ENCODE peak calls at places on chromosomes 13 and 19, in ten cellular contexts. X is IMR-90; B is A549; C is heart right ventricle; A is left lung; D is neural progenitor cell; V is testis; K is CD8-positive, alpha-beta T cell; M is endodermal cell; F is esophagus squamous epithelium. P is an unnamed sample.

GRCh38 chr19:10802479-10802878 is 33.5 kb downstream of the TMED1 start:
- DNase-seq in V (no peak), B (no peak), F (no peak), A (no peak), M (no peak), C (no peak), X (no peak), K (no peak), D (no peak), P (no peak)

GRCh38 chr13:58992478-58993042 is 1171.2 kb downstream of the DIAPH3 start:
- DNase-seq in V (no peak), M (no peak), D (no peak), B (no peak), K (no peak), X (no peak), F (no peak), C (no peak), A (no peak), P (no peak)

GRCh38 chr13:103815619-103816018 is 749.4 kb upstream of the SLC10A2 start:
- DNase-seq in K (no peak), B (no peak), A (no peak), D (no peak), C (no peak), F (no peak), M (no peak), X (no peak), V (no peak), P (no peak)

GRCh38 chr13:23995283-23996073 is 98.2 kb upstream of the C1QTNF9B start:
- DNase-seq in M (no peak), F (no peak), A (no peak), V (no peak), B (no peak), K (no peak), C (peak; percentile 51), X (no peak), D (no peak), P (no peak)

GRCh38 chr13:61024046-61024445 is 391.6 kb downstream of the PCDH20 start:
- DNase-seq in M (no peak), D (no peak), F (no peak), B (no peak), V (no peak), X (no peak), K (no peak), C (no peak), A (no peak), P (no peak)

GRCh38 chr13:80157261-80157942 is 183.5 kb downstream of the SPRY2 start:
- DNase-seq in C (no peak), V (no peak), K (no peak), X (peak; percentile 35), F (no peak), M (no peak), D (no peak), B (no peak), A (no peak), P (no peak)

GRCh38 chr13:97275265-97275664 is 53.1 kb downstream of the MBNL2 start:
- DNase-seq in B (no peak), A (no peak), X (peak; percentile 92), M (no peak), F (no peak), K (no peak), V (no peak), D (no peak), C (peak; percentile 51), P (no peak)

GRCh38 chr13:27419333-27419732 is 5.1 kb upstream of the GTF3A start:
- DNase-seq in A (no peak), M (no peak), F (no peak), X (peak; percentile 23), C (no peak), K (no peak), D (no peak), B (no peak), V (no peak), P (no peak)

GRCh38 chr19:40623403-40624239 is 22.5 kb downstream of the LTBP4 start:
- DNase-seq in X (peak; percentile 18), K (no peak), B (peak; percentile 90), D (peak; percentile 96), M (peak; percentile 99), F (no peak), V (peak; percentile 72), C (no peak), A (peak; percentile 80), P (no peak)

GRCh38 chr13:46150134-46150693 is 31.8 kb downstream of the LCP1 start:
- DNase-seq in D (no peak), F (no peak), B (no peak), M (no peak), C (no peak), A (no peak), K (no peak), V (no peak), X (no peak), P (no peak)

GRCh38 chr13:46143239-46143701 is 38.4 kb upstream of the CPB2 start:
- DNase-seq in F (no peak), M (no peak), C (no peak), X (no peak), D (no peak), A (no peak), B (no peak), K (no peak), V (no peak), P (no peak)

GRCh38 chr13:46149272-46150133 is 32.5 kb downstream of the LCP1 start:
- DNase-seq in B (no peak), V (no peak), C (no peak), D (no peak), M (no peak), K (no peak), F (no peak), A (no peak), X (peak; percentile 12), P (no peak)

GRCh38 chr13:46145950-46146349 is 36.0 kb downstream of the LCP1 start:
- DNase-seq in A (no peak), B (no peak), V (no peak), M (no peak), F (no peak), D (no peak), C (no peak), X (no peak), K (no peak), P (no peak)

GRCh38 chr13:46146898-46147297 is 35.1 kb downstream of the LCP1 start:
- DNase-seq in C (no peak), X (no peak), M (peak; percentile 76), K (no peak), D (peak; percentile 41), V (peak; percentile 21), F (no peak), A (no peak), B (no peak), P (no peak)
- TF ChIP-seq CTCF in C (no peak), X (no peak), M (peak; percentile 76), K (no peak), D (peak; percentile 46), V (no peak), F (no peak), A (no peak), B (peak; percentile 27), P (no peak)

GRCh38 chr13:37869756-37870488 is at the start of gene TRPC4:
- DNase-seq in C (peak; percentile 25), F (no peak), X (peak; percentile 59), V (peak; percentile 29), A (peak; percentile 60), B (peak; percentile 1), D (peak; percentile 86), K (no peak), M (peak; percentile 92), P (peak; percentile 30)

GRCh38 chr13:37870489-37870845 is 895 bp upstream of the TRPC4 start:
- DNase-seq in V (no peak), C (no peak), M (no peak), A (peak; percentile 20), D (no peak), X (no peak), B (no peak), F (no peak), K (no peak), P (no peak)

GRCh38 chr13:37870895-37871550 is 1.5 kb upstream of the TRPC4 start:
- DNase-seq in F (no peak), D (peak; percentile 61), A (peak; percentile 6), X (peak; percentile 79), M (peak; percentile 77), C (no peak), K (no peak), V (no peak), B (no peak), P (no peak)

GRCh38 chr13:37868691-37869505 is 674 bp downstream of the TRPC4 start:
- DNase-seq in M (peak; percentile 76), C (no peak), B (no peak), K (no peak), V (no peak), D (peak; percentile 71), A (no peak), X (peak; percentile 50), F (no peak), P (no peak)

DNA sequence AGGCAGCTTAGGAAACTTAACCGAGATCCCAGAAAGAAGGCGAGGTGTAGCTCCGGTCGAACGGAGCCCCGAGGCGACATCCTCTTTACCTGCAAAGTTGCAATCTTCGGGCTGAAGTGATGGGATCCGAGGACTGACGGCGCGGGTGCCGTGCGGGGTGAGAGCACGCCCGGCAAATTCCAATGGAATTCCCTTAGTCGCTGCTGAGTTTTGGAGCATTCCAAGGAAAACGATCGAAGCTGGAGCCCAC is 141 bp downstream of the TRPC4 start:
- DNase-seq in B (no peak), V (no peak), C (no peak), M (peak; percentile 78), A (no peak), F (no peak), D (no peak), X (no peak), K (no peak), P (no peak)
- H3K4me3 ChIP-seq in B (peak overlapping the region; percentile 33), V (peak overlapping the region; percentile 24), C (peak overlapping the region; percentile 37), M (peak overlapping the region; percentile 95), A (peak overlapping the region; percentile 29), F (peak overlapping the region; percentile 40), D (peak overlapping the region; percentile 94), X (peak overlapping the region; percentile 55), K (no peak overlapping the region), P (peak overlapping the region; percentile 74)

DNA sequence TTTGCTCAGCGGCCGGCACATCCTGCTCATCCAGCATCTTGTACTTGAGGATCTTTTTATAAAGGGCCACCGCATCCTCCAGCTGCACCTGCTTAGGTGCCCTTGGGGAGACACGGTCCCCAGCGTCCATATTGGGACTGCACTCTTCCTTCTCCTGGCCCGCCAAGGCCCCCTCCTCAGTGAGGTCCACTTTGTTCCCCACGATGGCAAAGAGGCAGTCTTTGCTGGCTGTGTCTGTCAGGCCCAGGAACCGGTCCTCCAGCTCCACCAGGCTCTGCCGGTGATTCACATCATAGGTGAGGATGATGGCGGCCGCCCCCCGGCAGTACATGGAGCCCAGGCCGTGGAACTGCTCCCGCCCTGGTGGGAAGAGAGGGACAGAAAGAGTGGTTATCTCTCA is 37.7 kb downstream of the RAB20 start:
- DNase-seq in D (no peak), M (no peak), X (no peak), K (no peak), V (no peak), A (no peak), B (no peak), F (no peak), C (no peak), P (peak; percentile 67)
- H3K4me1 ChIP-seq in D (no peaks in the 10 kb centered on the region), M (no peaks in the 10 kb centered on the region), X (no peaks in the 10 kb centered on the region), K (peaks cover 20% of the 10 kb centered on the region), V (peaks cover 46% of the 10 kb centered on the region), A (peaks cover 99% of the 10 kb centered on the region), B (peaks cover 9% of the 10 kb centered on the region), F (peaks cover 8% of the 10 kb centered on the region), C (peaks cover 73% of the 10 kb centered on the region), P (peaks cover 23% of the 10 kb centered on the region)

DNA sequence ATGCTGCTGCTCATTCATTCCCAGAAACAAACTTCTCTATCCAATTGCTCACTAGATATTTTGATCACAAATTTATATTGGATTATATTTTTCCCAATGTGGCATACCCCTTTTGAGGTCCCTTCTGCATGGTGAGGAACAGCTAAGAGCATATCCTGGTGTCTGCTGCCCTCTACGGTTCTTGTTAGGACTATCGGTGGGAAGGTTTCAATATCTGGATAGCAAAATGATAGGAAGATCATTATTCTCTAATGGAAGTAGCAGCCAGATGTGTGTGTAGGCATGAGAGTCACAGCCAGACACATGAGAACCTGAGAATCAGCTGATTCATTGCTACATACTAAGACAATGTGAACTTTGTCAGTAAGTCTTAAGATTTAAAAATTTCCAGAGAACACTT is 1422.4 kb upstream of the MIR17HG start:
- DNase-seq in C (no peak), X (peak; percentile 2), B (no peak), D (peak; percentile 57), V (no peak), F (no peak), A (no peak), K (no peak), M (peak; percentile 66), P (no peak)
- TF ChIP-seq CTCF in C (peak; percentile 14), X (no peak), B (peak; percentile 38), D (peak; percentile 71), V (no peak), F (peak; percentile 19), A (peak; percentile 21), K (no peak), M (peak; percentile 84), P (no peak)